ENCODE peak calls at places on chromosomes 3 and 15, in seven cellular contexts. I is PC-9; K is HL-60; O is stimulated activated naive CD8-positive, alpha-beta T cell treated with anti-CD3 and anti-CD28 coated beads, Interleukin-15, amount 100 ng/mL, for 72 hours; F is H54; L is amniotic stem cell; G is transverse colon. N is an unnamed sample.
A peak's percentile ranks its signal among the peaks of the same experiment; 100 is the strongest.

GRCh38 chr15:47586653-47587224 is 130.6 kb upstream of the SEMA6D start:
- DNase-seq in I (no peak), K (no peak), O (no peak), F (no peak), L (no peak), G (peak; percentile 71), N (no peak)

GRCh38 chr3:123449092-123449985 is 449 bp upstream of the ADCY5 start:
- DNase-seq in I (no peak), K (no peak), O (no peak), F (no peak), L (no peak), G (peak; percentile 26), N (peak; percentile 23)

GRCh38 chr15:70023064-70023768 is 74.5 kb downstream of the TLE3 start:
- DNase-seq in I (peak; percentile 45), K (peak; percentile 71), O (peak; percentile 66), F (peak; percentile 41), L (no peak), G (no peak), N (peak; percentile 24)

GRCh38 chr3:120425877-120426276 is 24.9 kb downstream of the FSTL1 start:
- DNase-seq in I (no peak), K (no peak), O (no peak), F (no peak), L (peak; percentile 54), G (no peak), N (no peak)

GRCh38 chr3:163490119-163490518 is 1588.2 kb downstream of the SI start:
- DNase-seq in I (peak; percentile 50), K (peak; percentile 52), O (peak; percentile 23), F (peak; percentile 13), L (no peak), G (peak; percentile 15), N (peak; percentile 67)

GRCh38 chr3:85297291-85297690 is 338.5 kb downstream of the CADM2 start:
- DNase-seq in I (no peak), K (no peak), O (no peak), F (no peak), L (no peak), G (no peak), N (no peak)

GRCh38 chr15:92082217-92082843 is 228.8 kb downstream of the SLCO3A1 start:
- DNase-seq in I (peak; percentile 61), K (peak; percentile 66), O (peak; percentile 51), F (peak; percentile 40), L (peak; percentile 30), G (peak; percentile 64), N (peak; percentile 67)

GRCh38 chr15:95690631-95691340 is 639.7 kb upstream of the NR2F2 start:
- DNase-seq in I (no peak), K (no peak), O (no peak), F (no peak), L (no peak), G (no peak), N (no peak)

GRCh38 chr15:66019377-66019776 is 150.1 kb downstream of the RAB11A start:
- DNase-seq in I (no peak), K (no peak), O (no peak), F (no peak), L (no peak), G (no peak), N (no peak)

GRCh38 chr3:150449169-150449721 is 41.1 kb downstream of the TSC22D2 start:
- DNase-seq in I (no peak), K (no peak), O (no peak), F (no peak), L (no peak), G (no peak), N (no peak)

GRCh38 chr3:194552327-194552949 is 65.6 kb upstream of the ATP13A3 start:
- DNase-seq in I (no peak), K (no peak), O (no peak), F (no peak), L (no peak), G (no peak), N (no peak)

GRCh38 chr15:72733941-72734738 is 48.1 kb downstream of the BBS4 start:
- DNase-seq in I (no peak), K (no peak), O (no peak), F (no peak), L (no peak), G (no peak), N (no peak)

GRCh38 chr15:90955911-90956310 is 1.2 kb downstream of the RCCD1 start:
- DNase-seq in I (peak; percentile 20), K (peak; percentile 43), O (no peak), F (no peak), L (no peak), G (peak; percentile 63), N (peak; percentile 35)

GRCh38 chr3:5576277-5577011 is 388.9 kb downstream of the EDEM1 start:
- DNase-seq in I (no peak), K (no peak), O (no peak), F (no peak), L (no peak), G (peak; percentile 23), N (no peak)

GRCh38 chr15:89978914-89979313 is 22.2 kb upstream of the ZNF710 start:
- DNase-seq in I (peak; percentile 41), K (no peak), O (no peak), F (no peak), L (no peak), G (no peak), N (no peak)

GRCh38 chr3:172046268-172046915 is 7.0 kb downstream of the FNDC3B start:
- DNase-seq in I (no peak), K (no peak), O (no peak), F (no peak), L (no peak), G (no peak), N (no peak)

GRCh38 chr3:169305460-169305859 is 358.1 kb downstream of the MECOM start:
- DNase-seq in I (no peak), K (no peak), O (no peak), F (no peak), L (no peak), G (peak; percentile 61), N (no peak)

GRCh38 chr3:52978109-52978754 is 67.6 kb downstream of the SFMBT1 start:
- DNase-seq in I (no peak), K (no peak), O (no peak), F (no peak), L (no peak), G (no peak), N (no peak)

GRCh38 chr15:67927501-67928156 is 87.8 kb upstream of the RNU6-1 start:
- DNase-seq in I (peak; percentile 11), K (no peak), O (no peak), F (peak; percentile 35), L (peak; percentile 95), G (peak; percentile 45), N (peak; percentile 51)

GRCh38 chr15:100650685-100651084 is 48.3 kb downstream of the ASB7 start:
- DNase-seq in I (no peak), K (no peak), O (no peak), F (no peak), L (no peak), G (no peak), N (peak; percentile 21)

GRCh38 chr15:74252291-74253080 is 16.4 kb downstream of the CCDC33 start:
- DNase-seq in I (no peak), K (no peak), O (no peak), F (no peak), L (no peak), G (no peak), N (no peak)

GRCh38 chr3:181956122-181956521 is 244.4 kb downstream of the SOX2 start:
- DNase-seq in I (no peak), K (no peak), O (no peak), F (no peak), L (no peak), G (peak; percentile 15), N (no peak)

GRCh38 chr15:82571722-82572222 is 31.5 kb upstream of the RPS17 start:
- DNase-seq in I (no peak), K (no peak), O (no peak), F (peak; percentile 55), L (no peak), G (peak; percentile 45), N (no peak)

GRCh38 chr3:137972401-137972800 is 37.6 kb upstream of the CLDN18 start:
- DNase-seq in I (no peak), K (no peak), O (no peak), F (no peak), L (no peak), G (no peak), N (no peak)

GRCh38 chr3:73787620-73788019 is 162.9 kb upstream of the PDZRN3 start:
- DNase-seq in I (no peak), K (no peak), O (no peak), F (no peak), L (no peak), G (no peak), N (no peak)

GRCh38 chr15:85482896-85483295 is 102.5 kb downstream of the AKAP13 start:
- DNase-seq in I (peak; percentile 25), K (peak; percentile 55), O (no peak), F (no peak), L (peak; percentile 33), G (no peak), N (no peak)

GRCh38 chr3:70409018-70409417 is 96.6 kb upstream of the MDFIC2 start:
- DNase-seq in I (no peak), K (no peak), O (no peak), F (no peak), L (no peak), G (no peak), N (no peak)

GRCh38 chr3:174330303-174330702 is 528.8 kb upstream of the NAALADL2 start:
- DNase-seq in I (peak; percentile 4), K (no peak), O (no peak), F (peak; percentile 16), L (peak; percentile 73), G (no peak), N (no peak)